ENCODE peak calls at places on chromosomes 3 and 15, in five cellular contexts. One of them, this sample, is unnamed.

GRCh38 chr3:140394488-140395133 is 283.3 kb upstream of the TRIM42 start:
- DNase-seq in Right ventricle myocardium superior: no peak
- DNase-seq in cortex of kidney: no peak
- DNase-seq in gastrocnemius medialis: no peak
- DNase-seq in ureter: no peak
- DNase-seq in this sample: no peak

GRCh38 chr3:107992976-107993684 is 97.7 kb downstream of the CD47 start:
- DNase-seq in Right ventricle myocardium superior: no peak
- DNase-seq in cortex of kidney: no peak
- DNase-seq in gastrocnemius medialis: no peak
- DNase-seq in ureter: no peak
- DNase-seq in this sample: peak; percentile 49

GRCh38 chr3:123116116-123116515 is 49.3 kb downstream of the PDIA5 start:
- DNase-seq in Right ventricle myocardium superior: no peak
- DNase-seq in cortex of kidney: no peak
- DNase-seq in gastrocnemius medialis: no peak
- DNase-seq in ureter: no peak
- DNase-seq in this sample: no peak

GRCh38 chr15:34367128-34368081 is at the start of gene LPCAT4:
- DNase-seq in Right ventricle myocardium superior: peak; percentile 94
- DNase-seq in cortex of kidney: no peak
- DNase-seq in gastrocnemius medialis: peak; percentile 82
- DNase-seq in ureter: peak; percentile 92
- DNase-seq in this sample: peak; percentile 95

GRCh38 chr3:133895208-133896001 is at the start of gene RAB6B:
- DNase-seq in Right ventricle myocardium superior: peak; percentile 67
- DNase-seq in cortex of kidney: no peak
- DNase-seq in gastrocnemius medialis: no peak
- DNase-seq in ureter: no peak
- DNase-seq in this sample: peak; percentile 46

GRCh38 chr15:40633178-40633577 is 39.1 kb downstream of the KNL1 start:
- DNase-seq in Right ventricle myocardium superior: no peak
- DNase-seq in cortex of kidney: no peak
- DNase-seq in gastrocnemius medialis: no peak
- DNase-seq in ureter: no peak
- DNase-seq in this sample: no peak

GRCh38 chr15:77507911-77508310 is 87.2 kb downstream of the HMG20A start:
- DNase-seq in Right ventricle myocardium superior: peak; percentile 83
- DNase-seq in cortex of kidney: no peak
- DNase-seq in gastrocnemius medialis: peak; percentile 41
- DNase-seq in ureter: no peak
- DNase-seq in this sample: no peak

GRCh38 chr15:96703087-96703486 is 372.6 kb downstream of the NR2F2 start:
- DNase-seq in Right ventricle myocardium superior: no peak
- DNase-seq in cortex of kidney: no peak
- DNase-seq in gastrocnemius medialis: no peak
- DNase-seq in ureter: no peak
- DNase-seq in this sample: no peak

GRCh38 chr15:64356443-64357040 is 569 bp upstream of the CSNK1G1 start:
- DNase-seq in Right ventricle myocardium superior: no peak
- DNase-seq in cortex of kidney: no peak
- DNase-seq in gastrocnemius medialis: no peak
- DNase-seq in ureter: no peak
- DNase-seq in this sample: no peak

GRCh38 chr15:98658831-98659699 is 10.7 kb downstream of the IGF1R start:
- DNase-seq in Right ventricle myocardium superior: no peak
- DNase-seq in cortex of kidney: no peak
- DNase-seq in gastrocnemius medialis: peak; percentile 20
- DNase-seq in ureter: no peak
- DNase-seq in this sample: no peak

GRCh38 chr3:58528629-58529028 is 8.4 kb downstream of the ACOX2 start:
- DNase-seq in Right ventricle myocardium superior: peak; percentile 62
- DNase-seq in cortex of kidney: no peak
- DNase-seq in gastrocnemius medialis: no peak
- DNase-seq in ureter: peak; percentile 65
- DNase-seq in this sample: no peak

GRCh38 chr3:133505813-133506212 is 67.7 kb upstream of the CDV3 start:
- DNase-seq in Right ventricle myocardium superior: no peak
- DNase-seq in cortex of kidney: no peak
- DNase-seq in gastrocnemius medialis: no peak
- DNase-seq in ureter: no peak
- DNase-seq in this sample: no peak

GRCh38 chr3:113423699-113424098 is 17.6 kb downstream of the CFAP44 start:
- DNase-seq in Right ventricle myocardium superior: no peak
- DNase-seq in cortex of kidney: no peak
- DNase-seq in gastrocnemius medialis: no peak
- DNase-seq in ureter: no peak
- DNase-seq in this sample: no peak

GRCh38 chr15:81161851-81162250 is 27.8 kb downstream of the CFAP161 start:
- DNase-seq in Right ventricle myocardium superior: no peak
- DNase-seq in cortex of kidney: no peak
- DNase-seq in gastrocnemius medialis: no peak
- DNase-seq in ureter: no peak
- DNase-seq in this sample: no peak

GRCh38 chr3:59563072-59563605 is 513.3 kb upstream of the CFAP20DC start:
- DNase-seq in Right ventricle myocardium superior: no peak
- DNase-seq in cortex of kidney: no peak
- DNase-seq in gastrocnemius medialis: no peak
- DNase-seq in ureter: no peak
- DNase-seq in this sample: no peak

GRCh38 chr3:113614402-113614801 is 82.0 kb downstream of the USF3 start:
- DNase-seq in Right ventricle myocardium superior: no peak
- DNase-seq in cortex of kidney: no peak
- DNase-seq in gastrocnemius medialis: no peak
- DNase-seq in ureter: no peak
- DNase-seq in this sample: no peak

GRCh38 chr3:64188810-64189560 is 36.3 kb downstream of the PRICKLE2 start:
- DNase-seq in Right ventricle myocardium superior: no peak
- DNase-seq in cortex of kidney: no peak
- DNase-seq in gastrocnemius medialis: no peak
- DNase-seq in ureter: no peak
- DNase-seq in this sample: no peak

GRCh38 chr3:190265795-190266194 is 56.5 kb downstream of the CLDN1 start:
- DNase-seq in Right ventricle myocardium superior: no peak
- DNase-seq in cortex of kidney: no peak
- DNase-seq in gastrocnemius medialis: no peak
- DNase-seq in ureter: peak; percentile 49
- DNase-seq in this sample: no peak

GRCh38 chr3:111352585-111352984 is 189.4 kb upstream of the CD96 start:
- DNase-seq in Right ventricle myocardium superior: no peak
- DNase-seq in cortex of kidney: no peak
- DNase-seq in gastrocnemius medialis: no peak
- DNase-seq in ureter: no peak
- DNase-seq in this sample: no peak

GRCh38 chr15:60781211-60781713 is 302.3 kb upstream of the ICE2 start:
- DNase-seq in Right ventricle myocardium superior: no peak
- DNase-seq in cortex of kidney: no peak
- DNase-seq in gastrocnemius medialis: no peak
- DNase-seq in ureter: no peak
- DNase-seq in this sample: no peak

GRCh38 chr15:58761010-58761388 is 10.1 kb upstream of the MINDY2 start:
- DNase-seq in Right ventricle myocardium superior: no peak
- DNase-seq in cortex of kidney: no peak
- DNase-seq in gastrocnemius medialis: no peak
- DNase-seq in ureter: no peak
- DNase-seq in this sample: no peak

GRCh38 chr15:70219256-70219919 is 121.7 kb upstream of the TLE3 start:
- DNase-seq in Right ventricle myocardium superior: no peak
- DNase-seq in cortex of kidney: no peak
- DNase-seq in gastrocnemius medialis: no peak
- DNase-seq in ureter: no peak
- DNase-seq in this sample: no peak

GRCh38 chr15:96234109-96234892 is 96.2 kb upstream of the NR2F2 start:
- DNase-seq in Right ventricle myocardium superior: no peak
- DNase-seq in cortex of kidney: no peak
- DNase-seq in gastrocnemius medialis: no peak
- DNase-seq in ureter: no peak
- DNase-seq in this sample: no peak

GRCh38 chr15:74302821-74303359 is 64.6 kb downstream of the CYP11A1 start:
- DNase-seq in Right ventricle myocardium superior: no peak
- DNase-seq in cortex of kidney: no peak
- DNase-seq in gastrocnemius medialis: no peak
- DNase-seq in ureter: no peak
- DNase-seq in this sample: no peak

GRCh38 chr3:7512048-7512447 is 651.1 kb downstream of the GRM7 start:
- DNase-seq in Right ventricle myocardium superior: no peak
- DNase-seq in cortex of kidney: no peak
- DNase-seq in gastrocnemius medialis: no peak
- DNase-seq in ureter: no peak
- DNase-seq in this sample: no peak

GRCh38 chr15:78216276-78217229 is 17.8 kb downstream of the ACSBG1 start:
- DNase-seq in Right ventricle myocardium superior: peak; percentile 83
- DNase-seq in cortex of kidney: no peak
- DNase-seq in gastrocnemius medialis: peak; percentile 93
- DNase-seq in ureter: peak; percentile 83
- DNase-seq in this sample: peak; percentile 61

GRCh38 chr15:78739996-78740903 is 71.0 kb downstream of the ADAMTS7 start:
- DNase-seq in Right ventricle myocardium superior: no peak
- DNase-seq in cortex of kidney: no peak
- DNase-seq in gastrocnemius medialis: peak; percentile 47
- DNase-seq in ureter: peak; percentile 8
- DNase-seq in this sample: peak; percentile 72

GRCh38 chr3:167798443-167798842 is 62.9 kb downstream of the SERPINI1 start:
- DNase-seq in Right ventricle myocardium superior: no peak
- DNase-seq in cortex of kidney: no peak
- DNase-seq in gastrocnemius medialis: no peak
- DNase-seq in ureter: no peak
- DNase-seq in this sample: no peak

GRCh38 chr3:170222647-170223541 is 670 bp downstream of the PRKCI start:
- DNase-seq in Right ventricle myocardium superior: no peak
- DNase-seq in cortex of kidney: no peak
- DNase-seq in gastrocnemius medialis: peak; percentile 22
- DNase-seq in ureter: peak; percentile 52
- DNase-seq in this sample: peak; percentile 72

GRCh38 chr3:31047673-31048072 is 153.2 kb upstream of the GADL1 start:
- DNase-seq in Right ventricle myocardium superior: no peak
- DNase-seq in cortex of kidney: no peak
- DNase-seq in gastrocnemius medialis: no peak
- DNase-seq in ureter: no peak
- DNase-seq in this sample: no peak

GRCh38 chr15:65400760-65401606 is 21.8 kb downstream of the IGDCC4 start:
- DNase-seq in Right ventricle myocardium superior: peak; percentile 72
- DNase-seq in cortex of kidney: no peak
- DNase-seq in gastrocnemius medialis: peak; percentile 70
- DNase-seq in ureter: no peak
- DNase-seq in this sample: peak; percentile 63

GRCh38 chr15:90680371-90680935 is 36.7 kb upstream of the BLM start:
- DNase-seq in Right ventricle myocardium superior: no peak
- DNase-seq in cortex of kidney: no peak
- DNase-seq in gastrocnemius medialis: no peak
- DNase-seq in ureter: no peak
- DNase-seq in this sample: no peak

GRCh38 chr15:29322407-29322806 is 52.8 kb upstream of the NSMCE3 start:
- DNase-seq in Right ventricle myocardium superior: no peak
- DNase-seq in cortex of kidney: no peak
- DNase-seq in gastrocnemius medialis: no peak
- DNase-seq in ureter: no peak
- DNase-seq in this sample: no peak

GRCh38 chr3:106214641-106215040 is 345.8 kb upstream of the CBLB start:
- DNase-seq in Right ventricle myocardium superior: no peak
- DNase-seq in cortex of kidney: no peak
- DNase-seq in gastrocnemius medialis: no peak
- DNase-seq in ureter: no peak
- DNase-seq in this sample: no peak

This sample was measured in lower lobe of right lung.